ENCODE peak calls at places on chromosomes 1 and 21, in five cellular contexts. M is H9, A is H1, F is neuronal stem cell, C is mesenchymal stem cell. X is an unnamed sample.

GRCh38 chr1:212218065-212218464 is 67.1 kb upstream of the PPP2R5A start:
- DNase-seq in M (no peak), A (no peak), F (no peak), C (no peak), X (no peak)

GRCh38 chr1:200731654-200732332 is 6.9 kb upstream of the CAMSAP2 start:
- DNase-seq in M (no peak), A (no peak), F (no peak), C (no peak), X (no peak)

GRCh38 chr1:7298749-7299151 is 472.3 kb upstream of the VAMP3 start:
- DNase-seq in M (no peak), A (no peak), F (no peak), C (peak; percentile 78), X (peak; percentile 82)

GRCh38 chr1:89894210-89894668 is 73.4 kb downstream of the LRRC8D start:
- DNase-seq in M (no peak), A (no peak), F (no peak), C (peak; percentile 80), X (peak; percentile 91)

GRCh38 chr1:193703655-193704054 is 517.2 kb upstream of the B3GALT2 start:
- DNase-seq in M (no peak), A (no peak), F (no peak), C (no peak), X (no peak)

GRCh38 chr1:24898909-24899439 is 31.1 kb downstream of the RUNX3 start:
- DNase-seq in M (no peak), A (no peak), F (no peak), C (no peak), X (no peak)

GRCh38 chr1:150778409-150778808 is 12.8 kb upstream of the CTSS start:
- DNase-seq in M (no peak), A (no peak), F (no peak), C (no peak), X (peak; percentile 13)

GRCh38 chr1:53365405-53366063 is 37.7 kb upstream of the LRP8 start:
- DNase-seq in M (peak; percentile 8), A (no peak), F (no peak), C (no peak), X (no peak)

GRCh38 chr1:147618771-147619170 is 51.6 kb downstream of the ACP6 start:
- DNase-seq in M (no peak), A (no peak), F (no peak), C (no peak), X (no peak)

GRCh38 chr1:51421961-51422360 is 91.6 kb upstream of the TTC39A start:
- DNase-seq in M (no peak), A (no peak), F (peak; percentile 51), C (peak; percentile 82), X (peak; percentile 82)

GRCh38 chr21:33268736-33269441 is 2.7 kb downstream of the IL10RB start:
- DNase-seq in M (no peak), A (no peak), F (no peak), C (no peak), X (no peak)

GRCh38 chr1:76640092-76640491 is 227.2 kb upstream of the ST6GALNAC5 start:
- DNase-seq in M (no peak), A (no peak), F (no peak), C (peak; percentile 30), X (peak; percentile 11)

GRCh38 chr1:212412374-212412773 is 2.3 kb downstream of the PACC1 start:
- DNase-seq in M (no peak), A (no peak), F (no peak), C (no peak), X (no peak)

GRCh38 chr1:3481836-3482589 is 27.5 kb downstream of the ARHGEF16 start:
- DNase-seq in M (no peak), A (no peak), F (no peak), C (no peak), X (no peak)

GRCh38 chr21:42609806-42610205 is 43.6 kb upstream of the PDE9A start:
- DNase-seq in M (no peak), A (no peak), F (no peak), C (no peak), X (no peak)

GRCh38 chr1:177701654-177702353 is 268.1 kb downstream of the SEC16B start:
- DNase-seq in M (no peak), A (no peak), F (no peak), C (no peak), X (no peak)

GRCh38 chr1:66564250-66564649 is 30.3 kb downstream of the SGIP1 start:
- DNase-seq in M (no peak), A (no peak), F (no peak), C (peak; percentile 100), X (peak; percentile 99)

GRCh38 chr1:161198877-161199431 is at the start of gene ADAMTS4:
- DNase-seq in M (peak; percentile 82), A (no peak), F (no peak), C (no peak), X (peak; percentile 76)

GRCh38 chr1:96804649-96805048 is 83.1 kb downstream of the PTBP2 start:
- DNase-seq in M (no peak), A (no peak), F (no peak), C (no peak), X (no peak)

GRCh38 chr1:57536749-57537423 is 113.0 kb upstream of the DAB1 start:
- DNase-seq in M (no peak), A (no peak), F (no peak), C (no peak), X (no peak)

GRCh38 chr21:27277122-27277521 is 310.2 kb upstream of the ADAMTS5 start:
- DNase-seq in M (no peak), A (no peak), F (no peak), C (peak; percentile 48), X (peak; percentile 76)

GRCh38 chr1:53672785-53673184 is 66.2 kb downstream of the GLIS1 start:
- DNase-seq in M (no peak), A (no peak), F (no peak), C (no peak), X (no peak)

GRCh38 chr1:96538883-96539282 is 182.7 kb upstream of the PTBP2 start:
- DNase-seq in M (no peak), A (no peak), F (no peak), C (peak; percentile 90), X (peak; percentile 94)

GRCh38 chr1:111448482-111448917 is 556 bp downstream of the WDR77 start:
- DNase-seq in M (no peak), A (no peak), F (no peak), C (no peak), X (peak; percentile 12)

GRCh38 chr1:200890818-200891773 is 3.6 kb upstream of the INAVA start:
- DNase-seq in M (peak; percentile 83), A (no peak), F (peak; percentile 91), C (peak; percentile 69), X (peak; percentile 19)

GRCh38 chr1:15916417-15916816 is 59.5 kb downstream of the ZBTB17 start:
- DNase-seq in M (no peak), A (no peak), F (no peak), C (peak; percentile 57), X (peak; percentile 63)

GRCh38 chr21:34313116-34313515 is 50.7 kb upstream of the KCNE2 start:
- DNase-seq in M (no peak), A (no peak), F (no peak), C (no peak), X (peak; percentile 6)

GRCh38 chr1:22075718-22076117 is 23.2 kb downstream of the CDC42 start:
- DNase-seq in M (no peak), A (no peak), F (no peak), C (no peak), X (no peak)

GRCh38 chr1:181136738-181137122 is 48.2 kb downstream of the IER5 start:
- DNase-seq in M (no peak), A (no peak), F (no peak), C (no peak), X (no peak)

GRCh38 chr1:181133969-181134418 is 45.5 kb downstream of the IER5 start:
- DNase-seq in M (no peak), A (no peak), F (no peak), C (no peak), X (no peak)

GRCh38 chr1:181135815-181136737 is 47.6 kb downstream of the IER5 start:
- DNase-seq in M (no peak), A (no peak), F (no peak), C (peak; percentile 79), X (peak; percentile 94)

GRCh38 chr1:181134543-181135461 is 46.3 kb downstream of the IER5 start:
- DNase-seq in M (no peak), A (no peak), F (no peak), C (peak; percentile 70), X (peak; percentile 77)

DNA sequence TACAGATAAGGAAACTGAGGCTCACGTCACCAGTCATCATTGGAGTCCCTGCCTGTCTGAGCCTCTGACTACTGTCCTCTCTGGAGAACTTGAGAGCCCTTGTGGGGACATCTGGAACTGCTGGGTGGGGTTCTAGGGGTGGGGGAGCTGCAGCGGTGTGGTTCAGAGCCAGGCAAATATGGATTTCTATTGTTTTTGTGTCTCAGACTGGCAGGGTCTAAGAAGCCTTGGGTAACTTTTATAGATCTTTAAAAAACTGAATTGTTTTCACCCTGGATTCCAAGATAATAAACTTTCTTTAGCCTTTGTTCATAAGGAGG is 46.9 kb downstream of the IER5 start:
- DNase-seq in M (no peak), A (no peak), F (no peak), C (peak; percentile 50), X (no peak)
- H3K14ac ChIP-seq in M (no peak overlapping the region), A (no peak overlapping the region), F (no peak overlapping the region), C (no peak overlapping the region), X (peak overlapping the region; percentile 100)

GRCh38 chr1:154682252-154682651 is 74.3 kb upstream of the ADAR start:
- DNase-seq in M (peak; percentile 45), A (no peak), F (no peak), C (no peak), X (no peak)
- H2BK15ac ChIP-seq in M (no peak overlapping the region), A (no peak overlapping the region), F (no peak overlapping the region), C (no peak overlapping the region), X (no peak overlapping the region)

DNA sequence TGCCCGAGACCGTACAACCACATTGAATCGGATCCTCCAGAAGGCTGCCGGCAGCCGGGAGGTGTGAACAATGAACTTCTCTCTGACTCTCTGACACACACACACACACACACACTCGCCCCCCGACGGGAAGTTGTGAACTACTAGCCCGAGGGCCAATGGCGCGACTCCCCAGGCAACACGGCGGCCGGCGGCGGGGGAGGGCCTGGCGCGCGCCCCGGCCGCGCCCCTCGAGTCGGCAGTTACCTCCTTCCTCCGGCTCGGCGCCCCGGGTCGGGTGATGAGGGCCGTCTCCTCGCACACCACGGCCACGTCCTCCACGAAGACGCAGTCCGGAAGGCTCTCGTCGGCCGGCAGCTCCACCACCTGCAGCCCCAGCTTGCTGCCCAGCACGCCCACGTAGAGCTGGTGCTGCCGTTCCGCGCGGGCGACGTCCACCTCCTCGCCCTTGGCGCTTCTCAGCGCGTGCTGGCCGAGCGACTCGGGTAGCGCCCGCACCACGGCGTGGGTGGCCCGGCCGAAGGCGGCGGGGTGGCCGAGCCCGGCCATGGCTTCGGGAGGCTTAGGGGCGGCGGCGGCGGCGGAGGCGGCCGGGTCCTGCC is 361 bp downstream of the DDAH1 start:
- DNase-seq in M (peak; percentile 72), A (peak; percentile 34), F (peak; percentile 67), C (peak; percentile 81), X (peak; percentile 73)
- H3K14ac ChIP-seq in M (peak overlapping the region; percentile 86), A (no peak overlapping the region), F (peak overlapping the region; percentile 94), C (no peak overlapping the region), X (peak overlapping the region; percentile 75)

GRCh38 chr1:198105185-198105584 is 51.6 kb upstream of the NEK7 start:
- DNase-seq in M (no peak), A (no peak), F (peak; percentile 6), C (no peak), X (no peak)

GRCh38 chr1:198106007-198106406 is 50.8 kb upstream of the NEK7 start:
- DNase-seq in M (no peak), A (no peak), F (no peak), C (no peak), X (no peak)

GRCh38 chr1:198099755-198100154 is 57.0 kb upstream of the NEK7 start:
- DNase-seq in M (no peak), A (no peak), F (no peak), C (no peak), X (no peak)

GRCh38 chr1:198102454-198102791 is 54.4 kb upstream of the NEK7 start:
- DNase-seq in M (no peak), A (no peak), F (no peak), C (no peak), X (peak; percentile 70)

GRCh38 chr1:198101716-198102453 is 54.9 kb upstream of the NEK7 start:
- DNase-seq in M (no peak), A (no peak), F (no peak), C (no peak), X (peak; percentile 62)
- H2BK15ac ChIP-seq in M (no peak overlapping the region), A (no peak overlapping the region), F (no peak overlapping the region), C (no peak overlapping the region), X (peak overlapping the region; percentile 73)

X was measured in IMR-90.